ENCODE peak calls at places on chromosomes 1 and 21, in four cellular contexts. One of them, this sample, is unnamed.

GRCh38 chr1:66542811-66543767 is 9.1 kb downstream of the SGIP1 start:
- DNase-seq in HuH-7.5: no peak
- DNase-seq in anterior cingulate cortex: no peak
- DNase-seq in T-helper 17 cell: no peak
- DNase-seq in this sample: no peak

GRCh38 chr1:63643926-63644325 is 50.7 kb downstream of the PGM1 start:
- DNase-seq in HuH-7.5: no peak
- DNase-seq in anterior cingulate cortex: no peak
- DNase-seq in T-helper 17 cell: no peak
- DNase-seq in this sample: no peak

GRCh38 chr1:102790997-102791396 is 317.3 kb downstream of the COL11A1 start:
- DNase-seq in HuH-7.5: no peak
- DNase-seq in anterior cingulate cortex: no peak
- DNase-seq in T-helper 17 cell: no peak
- DNase-seq in this sample: no peak

GRCh38 chr1:93774707-93775106 is 93.1 kb upstream of the BCAR3 start:
- DNase-seq in HuH-7.5: no peak
- DNase-seq in anterior cingulate cortex: no peak
- DNase-seq in T-helper 17 cell: no peak
- DNase-seq in this sample: no peak

GRCh38 chr1:182888736-182889531 is 49.8 kb downstream of the DHX9 start:
- DNase-seq in HuH-7.5: no peak
- DNase-seq in anterior cingulate cortex: no peak
- DNase-seq in T-helper 17 cell: no peak
- DNase-seq in this sample: no peak

GRCh38 chr21:28142692-28143091 is 850.0 kb downstream of the LTN1 start:
- DNase-seq in HuH-7.5: no peak
- DNase-seq in anterior cingulate cortex: no peak
- DNase-seq in T-helper 17 cell: no peak
- DNase-seq in this sample: no peak

GRCh38 chr1:154534263-154534844 is 24.1 kb downstream of the UBE2Q1 start:
- DNase-seq in HuH-7.5: peak
- DNase-seq in anterior cingulate cortex: no peak
- DNase-seq in T-helper 17 cell: no peak
- DNase-seq in this sample: peak

GRCh38 chr1:48048064-48048463 is 50.9 kb upstream of the TRABD2B start:
- DNase-seq in HuH-7.5: no peak
- DNase-seq in anterior cingulate cortex: no peak
- DNase-seq in T-helper 17 cell: no peak
- DNase-seq in this sample: no peak

GRCh38 chr1:2632051-2632430 is 775 bp downstream of the MMEL1 start:
- DNase-seq in HuH-7.5: no peak
- DNase-seq in anterior cingulate cortex: no peak
- DNase-seq in T-helper 17 cell: no peak
- DNase-seq in this sample: no peak

GRCh38 chr1:62176597-62177312 is 17.9 kb upstream of the L1TD1 start:
- DNase-seq in HuH-7.5: no peak
- DNase-seq in anterior cingulate cortex: no peak
- DNase-seq in T-helper 17 cell: no peak
- DNase-seq in this sample: no peak

GRCh38 chr1:245751111-245751510 is 596.3 kb downstream of the KIF26B start:
- DNase-seq in HuH-7.5: no peak
- DNase-seq in anterior cingulate cortex: no peak
- DNase-seq in T-helper 17 cell: no peak
- DNase-seq in this sample: no peak

GRCh38 chr1:44855742-44856141 is 12.7 kb upstream of the PTCH2 start:
- DNase-seq in HuH-7.5: no peak
- DNase-seq in anterior cingulate cortex: no peak
- DNase-seq in T-helper 17 cell: no peak
- DNase-seq in this sample: no peak

GRCh38 chr1:77682442-77683141 is at the start of gene ZZZ3:
- DNase-seq in HuH-7.5: peak
- DNase-seq in anterior cingulate cortex: peak
- DNase-seq in T-helper 17 cell: peak
- DNase-seq in this sample: peak

GRCh38 chr1:98053471-98054366 is 132.9 kb upstream of the DPYD start:
- DNase-seq in HuH-7.5: peak
- DNase-seq in anterior cingulate cortex: peak
- DNase-seq in T-helper 17 cell: peak
- DNase-seq in this sample: no peak

GRCh38 chr1:202586018-202586821 is 124.0 kb downstream of the SYT2 start:
- DNase-seq in HuH-7.5: no peak
- DNase-seq in anterior cingulate cortex: no peak
- DNase-seq in T-helper 17 cell: no peak
- DNase-seq in this sample: no peak

GRCh38 chr1:96487404-96487803 is 234.2 kb upstream of the PTBP2 start:
- DNase-seq in HuH-7.5: no peak
- DNase-seq in anterior cingulate cortex: no peak
- DNase-seq in T-helper 17 cell: no peak
- DNase-seq in this sample: no peak

GRCh38 chr1:100390507-100390906 is 38.2 kb downstream of the CDC14A start:
- DNase-seq in HuH-7.5: no peak
- DNase-seq in anterior cingulate cortex: no peak
- DNase-seq in T-helper 17 cell: no peak
- DNase-seq in this sample: no peak

GRCh38 chr1:234755449-234755863 is 145.5 kb upstream of the IRF2BP2 start:
- DNase-seq in HuH-7.5: no peak
- DNase-seq in anterior cingulate cortex: no peak
- DNase-seq in T-helper 17 cell: no peak
- DNase-seq in this sample: no peak

GRCh38 chr1:75796376-75797272 is at the start of gene MSH4:
- DNase-seq in HuH-7.5: no peak
- DNase-seq in anterior cingulate cortex: no peak
- DNase-seq in T-helper 17 cell: no peak
- DNase-seq in this sample: no peak

GRCh38 chr1:226404904-226405222 is 3.0 kb downstream of the PARP1 start:
- DNase-seq in HuH-7.5: no peak
- DNase-seq in anterior cingulate cortex: no peak
- DNase-seq in T-helper 17 cell: no peak
- DNase-seq in this sample: no peak

GRCh38 chr1:4931486-4931885 is 277.1 kb downstream of the AJAP1 start:
- DNase-seq in HuH-7.5: no peak
- DNase-seq in anterior cingulate cortex: no peak
- DNase-seq in T-helper 17 cell: no peak
- DNase-seq in this sample: no peak

GRCh38 chr1:39258146-39258924 is 53.8 kb downstream of the MACF1 start:
- DNase-seq in HuH-7.5: peak
- DNase-seq in anterior cingulate cortex: no peak
- DNase-seq in T-helper 17 cell: peak
- DNase-seq in this sample: peak

GRCh38 chr1:93506140-93506539 is 58.2 kb downstream of the FNBP1L start:
- DNase-seq in HuH-7.5: no peak
- DNase-seq in anterior cingulate cortex: no peak
- DNase-seq in T-helper 17 cell: no peak
- DNase-seq in this sample: no peak

GRCh38 chr1:6028042-6028895 is 17.4 kb upstream of the KCNAB2 start:
- DNase-seq in HuH-7.5: no peak
- DNase-seq in anterior cingulate cortex: no peak
- DNase-seq in T-helper 17 cell: peak
- DNase-seq in this sample: no peak

GRCh38 chr1:97137862-97138514 is 416.4 kb downstream of the PTBP2 start:
- DNase-seq in HuH-7.5: peak
- DNase-seq in anterior cingulate cortex: no peak
- DNase-seq in T-helper 17 cell: no peak
- DNase-seq in this sample: peak

GRCh38 chr1:89405275-89405929 is 41.5 kb downstream of the GBP6 start:
- DNase-seq in HuH-7.5: no peak
- DNase-seq in anterior cingulate cortex: no peak
- DNase-seq in T-helper 17 cell: no peak
- DNase-seq in this sample: no peak

GRCh38 chr1:201739492-201740085 is 89.4 kb upstream of the IPO9 start:
- DNase-seq in HuH-7.5: peak
- DNase-seq in anterior cingulate cortex: no peak
- DNase-seq in T-helper 17 cell: peak
- DNase-seq in this sample: peak

GRCh38 chr1:78419309-78419708 is 71.5 kb upstream of the PTGFR start:
- DNase-seq in HuH-7.5: no peak
- DNase-seq in anterior cingulate cortex: no peak
- DNase-seq in T-helper 17 cell: no peak
- DNase-seq in this sample: no peak